ENCODE peak calls at places on chromosomes 2 and 18, in nine cellular contexts. I, F, P, K, W, V, L, M and G are unnamed samples.
A peak's percentile ranks its signal among the peaks of the same experiment; 100 is the strongest.

GRCh38 chr2:16130906-16131400 is 190.6 kb downstream of the MYCN start:
- DNase-seq in V (no peak), M (no peak), L (no peak), W (no peak), I (no peak), F (no peak), K (no peak), P (no peak), G (no peak)

GRCh38 chr18:52090005-52090404 is 250.0 kb upstream of the DCC start:
- DNase-seq in W (no peak), F (no peak), I (no peak), K (no peak), P (no peak), M (no peak), V (no peak), L (no peak), G (no peak)

GRCh38 chr2:46286715-46287114 is 10.5 kb upstream of the EPAS1 start:
- DNase-seq in W (no peak), L (no peak), I (no peak), K (no peak), F (no peak), P (no peak), M (no peak), V (no peak), G (no peak)

GRCh38 chr2:203490391-203490790 is 44.7 kb downstream of the RAPH1 start:
- DNase-seq in F (no peak), P (no peak), M (no peak), W (no peak), L (no peak), I (no peak), V (peak; percentile 16), K (no peak), G (no peak)

GRCh38 chr2:9686061-9686460 is 55.3 kb upstream of the YWHAQ start:
- DNase-seq in W (no peak), F (no peak), K (no peak), I (no peak), M (no peak), V (no peak), P (no peak), L (no peak), G (no peak)

GRCh38 chr2:171268230-171268629 is 107.5 kb upstream of the TLK1 start:
- DNase-seq in M (no peak), K (no peak), I (no peak), F (no peak), W (no peak), V (no peak), P (no peak), L (no peak), G (no peak)

GRCh38 chr2:172298009-172298408 is 129.4 kb upstream of the ITGA6 start:
- DNase-seq in I (no peak), K (no peak), W (no peak), L (no peak), F (peak; percentile 75), M (no peak), V (no peak), P (no peak), G (no peak)

GRCh38 chr2:174027956-174028355 is 62.8 kb upstream of the SP3 start:
- DNase-seq in L (no peak), F (no peak), I (no peak), W (no peak), P (no peak), M (no peak), V (no peak), K (no peak), G (no peak)

GRCh38 chr2:26459991-26460612 is 17.8 kb downstream of the OTOF start:
- DNase-seq in I (no peak), W (no peak), V (no peak), M (no peak), L (no peak), K (no peak), P (no peak), F (no peak), G (peak; percentile 7)

GRCh38 chr2:150296795-150297546 is 190.5 kb downstream of the RND3 start:
- DNase-seq in W (no peak), F (no peak), V (no peak), M (no peak), I (no peak), P (peak; percentile 89), K (no peak), L (peak; percentile 85), G (no peak)

GRCh38 chr18:79372461-79372860 is 23.3 kb upstream of the NFATC1 start:
- DNase-seq in P (no peak), V (no peak), K (no peak), W (no peak), I (no peak), F (no peak), L (no peak), M (no peak), G (peak; percentile 48)